ENCODE peak calls at places on chromosomes 4 and X, in eight cellular contexts. B, M, E, P, W, G, S and Z are unnamed samples.

GRCh38 chr4:40629401-40630334 is at the start of gene RBM47:
- DNase-seq in G (peak; percentile 4), E (peak; percentile 69), M (peak; percentile 97), S (no peak), B (peak; percentile 13), W (no peak), P (peak; percentile 80), Z (peak; percentile 89)

GRCh38 chr4:31081375-31081774 is 361.2 kb downstream of the PCDH7 start:
- DNase-seq in E (no peak), S (no peak), P (no peak), W (no peak), M (no peak), B (no peak), G (no peak), Z (peak; percentile 61)

GRCh38 chrX:38634665-38635064 is 73.3 kb downstream of the TSPAN7 start:
- DNase-seq in B (no peak), W (no peak), M (no peak), S (no peak), P (no peak), E (no peak), G (no peak), Z (no peak)

GRCh38 chr4:25070512-25070911 is 39.8 kb upstream of the LGI2 start:
- DNase-seq in B (no peak), E (no peak), M (no peak), P (no peak), G (no peak), W (no peak), S (no peak), Z (no peak)

GRCh38 chrX:66489339-66489738 is 149.5 kb downstream of the EDA2R start:
- DNase-seq in S (no peak), E (no peak), M (no peak), P (no peak), W (no peak), G (no peak), B (no peak), Z (no peak)

GRCh38 chrX:131827935-131828334 is 195.2 kb upstream of the STK26 start:
- DNase-seq in E (peak; percentile 66), S (no peak), P (no peak), W (no peak), B (no peak), M (peak; percentile 77), G (peak; percentile 23), Z (peak; percentile 39)

GRCh38 chr4:142080960-142081359 is 444.6 kb downstream of the IL15 start:
- DNase-seq in S (no peak), W (no peak), B (no peak), E (no peak), P (no peak), G (peak; percentile 44), M (peak; percentile 10), Z (no peak)

GRCh38 chr4:175953960-175954521 is 111.6 kb upstream of the WDR17 start:
- DNase-seq in S (no peak), E (peak; percentile 16), P (no peak), B (peak; percentile 50), G (no peak), W (no peak), M (peak; percentile 57), Z (no peak)

GRCh38 chrX:16130707-16131106 is 7.3 kb downstream of the GRPR start:
- DNase-seq in E (peak; percentile 15), P (no peak), S (no peak), M (no peak), G (no peak), W (no peak), B (no peak), Z (no peak)

GRCh38 chrX:124619710-124620109 is 273.3 kb downstream of the SH2D1A start:
- DNase-seq in W (no peak), S (no peak), M (no peak), P (no peak), E (no peak), G (no peak), B (no peak), Z (no peak)

GRCh38 chr4:55475394-55476243 is 71.1 kb downstream of the CLOCK start:
- DNase-seq in M (no peak), S (no peak), P (no peak), W (no peak), G (peak; percentile 83), B (no peak), E (no peak), Z (no peak)

GRCh38 chr4:23993373-23993772 is 103.5 kb upstream of the PPARGC1A start:
- DNase-seq in W (no peak), E (no peak), S (no peak), M (no peak), G (no peak), B (peak; percentile 3), P (no peak), Z (no peak)

GRCh38 chrX:56564921-56565861 is 1.8 kb downstream of the UBQLN2 start:
- DNase-seq in W (no peak), B (peak; percentile 4), E (no peak), G (no peak), S (no peak), P (peak; percentile 8), M (peak; percentile 1), Z (no peak)

GRCh38 chrX:7996414-7996813 is 69.2 kb upstream of the PNPLA4 start:
- DNase-seq in W (no peak), S (no peak), E (peak; percentile 85), M (peak; percentile 33), P (peak; percentile 8), G (peak; percentile 32), B (peak; percentile 2), Z (peak; percentile 11)

GRCh38 chr4:168666531-168666930 is 169.7 kb downstream of the PALLD start:
- DNase-seq in P (peak; percentile 66), M (no peak), S (no peak), W (no peak), E (no peak), B (no peak), G (peak; percentile 41), Z (peak; percentile 35)

GRCh38 chrX:49901068-49901467 is 21.3 kb upstream of the CLCN5 start:
- DNase-seq in M (no peak), P (no peak), G (no peak), E (peak; percentile 56), S (no peak), W (no peak), B (no peak), Z (peak; percentile 41)

GRCh38 chr4:141913928-141914327 is 277.5 kb downstream of the IL15 start:
- DNase-seq in P (no peak), E (peak; percentile 25), B (no peak), G (no peak), W (no peak), S (no peak), M (no peak), Z (no peak)

GRCh38 chr4:169272265-169272886 is 1.6 kb upstream of the SH3RF1 start:
- DNase-seq in E (peak; percentile 15), M (no peak), G (peak; percentile 59), B (peak; percentile 46), S (no peak), W (no peak), P (no peak), Z (peak; percentile 84)

GRCh38 chr4:138053601-138054322 is 188.4 kb downstream of the SLC7A11 start:
- DNase-seq in P (peak; percentile 72), B (no peak), G (peak; percentile 93), W (no peak), M (no peak), S (no peak), E (no peak), Z (peak; percentile 74)

GRCh38 chr4:130183096-130183495 is 1087.1 kb downstream of the C4orf33 start:
- DNase-seq in B (no peak), S (no peak), G (no peak), M (no peak), W (no peak), E (no peak), P (no peak), Z (no peak)

GRCh38 chr4:118288097-118288496 is 64.7 kb downstream of the PRSS12 start:
- DNase-seq in E (no peak), P (no peak), M (no peak), S (no peak), G (no peak), W (no peak), B (no peak), Z (no peak)

GRCh38 chrX:27444093-27444908 is 18.8 kb downstream of the PPP4R3C start:
- DNase-seq in B (no peak), G (no peak), S (no peak), E (no peak), P (no peak), M (no peak), W (no peak), Z (no peak)

GRCh38 chr4:142353149-142353738 is 492.9 kb downstream of the INPP4B start:
- DNase-seq in M (peak; percentile 81), B (no peak), S (no peak), G (peak; percentile 38), E (peak; percentile 50), W (no peak), P (peak; percentile 69), Z (peak; percentile 6)

GRCh38 chr4:150219841-150220240 is 141.6 kb downstream of the DCLK2 start:
- DNase-seq in W (no peak), M (no peak), B (no peak), G (no peak), P (no peak), S (no peak), E (no peak), Z (no peak)

GRCh38 chrX:38500886-38501285 is 60.5 kb upstream of the TSPAN7 start:
- DNase-seq in G (no peak), S (no peak), P (no peak), E (no peak), M (no peak), W (no peak), B (no peak), Z (no peak)

GRCh38 chr4:168070903-168071302 is 21.4 kb upstream of the ANXA10 start:
- DNase-seq in E (no peak), M (no peak), B (no peak), G (no peak), S (no peak), W (no peak), P (no peak), Z (no peak)

GRCh38 chr4:113394730-113395530 is 345.5 kb downstream of the ANK2 start:
- DNase-seq in S (peak; percentile 8), P (peak; percentile 65), B (peak; percentile 36), M (peak; percentile 90), G (peak; percentile 81), W (peak; percentile 46), E (peak; percentile 94), Z (peak; percentile 60)

GRCh38 chr4:26410385-26411293 is 79.6 kb downstream of the CCKAR start:
- DNase-seq in G (peak; percentile 70), E (peak; percentile 78), P (peak; percentile 64), M (peak; percentile 65), B (peak; percentile 30), W (peak; percentile 4), S (no peak), Z (peak; percentile 39)

GRCh38 chr4:54746228-54746627 is 88.5 kb downstream of the KIT start:
- DNase-seq in S (no peak), E (no peak), W (no peak), G (no peak), P (peak; percentile 38), M (no peak), B (no peak), Z (no peak)

GRCh38 chrX:1519022-1519497 is 17.9 kb downstream of the P2RY8 start:
- DNase-seq in B (no peak), P (no peak), M (no peak), W (no peak), E (no peak), S (no peak), G (no peak), Z (no peak)

GRCh38 chrX:119887721-119888425 is 7.8 kb upstream of the AKAP14 start:
- DNase-seq in E (peak; percentile 68), S (no peak), B (peak; percentile 59), M (peak; percentile 89), P (peak; percentile 30), W (no peak), G (peak; percentile 29), Z (peak; percentile 65)

GRCh38 chrX:153339662-153340061 is 5.7 kb downstream of the ZNF275 start:
- DNase-seq in E (no peak), S (no peak), G (no peak), P (no peak), W (no peak), B (no peak), M (no peak), Z (no peak)